ENCODE peak calls at places on chromosomes 11 and 22, in ten cellular contexts. One of them, this sample, is unnamed.

GRCh38 chr11:129145276-129145675 is 46.8 kb downstream of the ARHGAP32 start:
- DNase-seq in AG08396: no peak
- DNase-seq in neural crest cell: no peak
- DNase-seq in NT2/D1: no peak
- DNase-seq in activated CD8-positive, alpha-beta T cell treated with anti-CD3 and anti-CD28 coated beads, Interleukin-2, amount 10 ng/mL, durations not matched to agents 7 days and 5 days: no peak
- DNase-seq in lung: no peak
- DNase-seq in T-cell: no peak
- DNase-seq in AG08395: no peak
- DNase-seq in WTC11: no peak
- DNase-seq in substantia nigra: no peak
- DNase-seq in this sample: no peak

GRCh38 chr11:127217941-127218615 is 217.5 kb upstream of the KIRREL3 start:
- DNase-seq in NT2/D1: no peak
- DNase-seq in AG08396: no peak
- DNase-seq in T-cell: no peak
- DNase-seq in WTC11: no peak
- DNase-seq in neural crest cell: no peak
- DNase-seq in activated CD8-positive, alpha-beta T cell treated with anti-CD3 and anti-CD28 coated beads, Interleukin-2, amount 10 ng/mL, durations not matched to agents 7 days and 5 days: no peak
- DNase-seq in substantia nigra: no peak
- DNase-seq in lung: no peak
- DNase-seq in AG08395: no peak
- DNase-seq in this sample: no peak

GRCh38 chr11:124724854-124725718 is 14.7 kb upstream of the NRGN start:
- DNase-seq in WTC11: no peak
- DNase-seq in AG08396: no peak
- DNase-seq in activated CD8-positive, alpha-beta T cell treated with anti-CD3 and anti-CD28 coated beads, Interleukin-2, amount 10 ng/mL, durations not matched to agents 7 days and 5 days: no peak
- DNase-seq in neural crest cell: no peak
- DNase-seq in lung: peak
- DNase-seq in T-cell: no peak
- DNase-seq in substantia nigra: no peak
- DNase-seq in AG08395: no peak
- DNase-seq in NT2/D1: no peak
- DNase-seq in this sample: no peak

GRCh38 chr22:49924113-49924833 is 5.8 kb downstream of the CRELD2 start:
- DNase-seq in lung: no peak
- DNase-seq in AG08396: no peak
- DNase-seq in T-cell: no peak
- DNase-seq in NT2/D1: no peak
- DNase-seq in neural crest cell: no peak
- DNase-seq in AG08395: no peak
- DNase-seq in activated CD8-positive, alpha-beta T cell treated with anti-CD3 and anti-CD28 coated beads, Interleukin-2, amount 10 ng/mL, durations not matched to agents 7 days and 5 days: no peak
- DNase-seq in WTC11: no peak
- DNase-seq in substantia nigra: no peak
- DNase-seq in this sample: no peak

GRCh38 chr11:68076371-68077042 is 37.7 kb downstream of the TCIRG1 start:
- DNase-seq in substantia nigra: no peak
- DNase-seq in AG08396: no peak
- DNase-seq in activated CD8-positive, alpha-beta T cell treated with anti-CD3 and anti-CD28 coated beads, Interleukin-2, amount 10 ng/mL, durations not matched to agents 7 days and 5 days: no peak
- DNase-seq in T-cell: no peak
- DNase-seq in AG08395: no peak
- DNase-seq in lung: no peak
- DNase-seq in NT2/D1: no peak
- DNase-seq in neural crest cell: no peak
- DNase-seq in WTC11: no peak
- DNase-seq in this sample: no peak

GRCh38 chr11:33256031-33256807 is 962 bp upstream of the HIPK3 start:
- DNase-seq in AG08395: no peak
- DNase-seq in T-cell: no peak
- DNase-seq in lung: no peak
- DNase-seq in AG08396: no peak
- DNase-seq in activated CD8-positive, alpha-beta T cell treated with anti-CD3 and anti-CD28 coated beads, Interleukin-2, amount 10 ng/mL, durations not matched to agents 7 days and 5 days: no peak
- DNase-seq in WTC11: no peak
- DNase-seq in neural crest cell: no peak
- DNase-seq in substantia nigra: no peak
- DNase-seq in NT2/D1: no peak
- DNase-seq in this sample: no peak

GRCh38 chr11:130344846-130345245 is 30.1 kb upstream of the ZBTB44 start:
- DNase-seq in T-cell: no peak
- DNase-seq in neural crest cell: no peak
- DNase-seq in substantia nigra: no peak
- DNase-seq in lung: no peak
- DNase-seq in activated CD8-positive, alpha-beta T cell treated with anti-CD3 and anti-CD28 coated beads, Interleukin-2, amount 10 ng/mL, durations not matched to agents 7 days and 5 days: no peak
- DNase-seq in WTC11: no peak
- DNase-seq in AG08396: no peak
- DNase-seq in AG08395: no peak
- DNase-seq in NT2/D1: no peak
- DNase-seq in this sample: no peak

GRCh38 chr22:33812578-33812977 is 107.7 kb downstream of the LARGE1 start:
- DNase-seq in WTC11: no peak
- DNase-seq in NT2/D1: no peak
- DNase-seq in T-cell: no peak
- DNase-seq in substantia nigra: no peak
- DNase-seq in AG08395: no peak
- DNase-seq in neural crest cell: no peak
- DNase-seq in activated CD8-positive, alpha-beta T cell treated with anti-CD3 and anti-CD28 coated beads, Interleukin-2, amount 10 ng/mL, durations not matched to agents 7 days and 5 days: no peak
- DNase-seq in AG08396: no peak
- DNase-seq in lung: no peak
- DNase-seq in this sample: no peak

GRCh38 chr11:100816823-100817222 is 129.7 kb downstream of the ARHGAP42 start:
- DNase-seq in activated CD8-positive, alpha-beta T cell treated with anti-CD3 and anti-CD28 coated beads, Interleukin-2, amount 10 ng/mL, durations not matched to agents 7 days and 5 days: no peak
- DNase-seq in WTC11: no peak
- DNase-seq in AG08395: no peak
- DNase-seq in NT2/D1: no peak
- DNase-seq in AG08396: no peak
- DNase-seq in T-cell: no peak
- DNase-seq in substantia nigra: no peak
- DNase-seq in lung: no peak
- DNase-seq in neural crest cell: no peak
- DNase-seq in this sample: no peak

GRCh38 chr11:60845338-60845737 is 3.4 kb downstream of the CCDC86 start:
- DNase-seq in T-cell: no peak
- DNase-seq in AG08396: no peak
- DNase-seq in activated CD8-positive, alpha-beta T cell treated with anti-CD3 and anti-CD28 coated beads, Interleukin-2, amount 10 ng/mL, durations not matched to agents 7 days and 5 days: no peak
- DNase-seq in lung: no peak
- DNase-seq in substantia nigra: no peak
- DNase-seq in neural crest cell: no peak
- DNase-seq in NT2/D1: no peak
- DNase-seq in AG08395: no peak
- DNase-seq in WTC11: no peak
- DNase-seq in this sample: no peak

GRCh38 chr11:105718641-105719040 is 108.8 kb downstream of the GRIA4 start:
- DNase-seq in AG08395: no peak
- DNase-seq in substantia nigra: no peak
- DNase-seq in WTC11: no peak
- DNase-seq in NT2/D1: no peak
- DNase-seq in activated CD8-positive, alpha-beta T cell treated with anti-CD3 and anti-CD28 coated beads, Interleukin-2, amount 10 ng/mL, durations not matched to agents 7 days and 5 days: no peak
- DNase-seq in T-cell: no peak
- DNase-seq in neural crest cell: no peak
- DNase-seq in lung: no peak
- DNase-seq in AG08396: no peak
- DNase-seq in this sample: no peak

GRCh38 chr11:15654397-15654915 is 539.7 kb downstream of the INSC start:
- DNase-seq in AG08396: no peak
- DNase-seq in activated CD8-positive, alpha-beta T cell treated with anti-CD3 and anti-CD28 coated beads, Interleukin-2, amount 10 ng/mL, durations not matched to agents 7 days and 5 days: no peak
- DNase-seq in lung: no peak
- DNase-seq in neural crest cell: no peak
- DNase-seq in substantia nigra: no peak
- DNase-seq in WTC11: no peak
- DNase-seq in T-cell: no peak
- DNase-seq in AG08395: no peak
- DNase-seq in NT2/D1: no peak
- DNase-seq in this sample: no peak

GRCh38 chr11:1000357-1000982 is 36.0 kb downstream of the MUC6 start:
- DNase-seq in T-cell: no peak
- DNase-seq in WTC11: no peak
- DNase-seq in NT2/D1: no peak
- DNase-seq in AG08396: no peak
- DNase-seq in activated CD8-positive, alpha-beta T cell treated with anti-CD3 and anti-CD28 coated beads, Interleukin-2, amount 10 ng/mL, durations not matched to agents 7 days and 5 days: no peak
- DNase-seq in neural crest cell: no peak
- DNase-seq in substantia nigra: no peak
- DNase-seq in AG08395: no peak
- DNase-seq in lung: no peak
- DNase-seq in this sample: no peak

This sample was measured in effector CD8-positive, alpha-beta T cell.